ENCODE peak calls at places on chromosomes 13 and 19, in nine cellular contexts. M is psoas muscle; G is breast epithelium; Z is RWPE2; P is PC-9; N is astrocyte; E is foreskin fibroblast; I is naive thymus-derived CD4-positive, alpha-beta T cell; J is kidney. C is an unnamed sample.

GRCh38 chr13:44934724-44935123 is 54.5 kb downstream of the NUFIP1 start:
- DNase-seq in M (no peak), G (no peak), Z (no peak), P (peak; percentile 70), N (peak; percentile 86), E (peak; percentile 46), I (no peak), J (no peak), C (peak; percentile 45)

GRCh38 chr13:45728759-45729158 is 26.6 kb downstream of the CBY2 start:
- DNase-seq in M (no peak), G (no peak), Z (no peak), P (no peak), N (no peak), E (no peak), I (no peak), J (no peak), C (no peak)

GRCh38 chr13:46354143-46355087 is 32.6 kb downstream of the RUBCNL start:
- DNase-seq in M (no peak), G (no peak), Z (no peak), P (peak; percentile 75), N (peak; percentile 97), E (peak; percentile 84), I (no peak), J (no peak), C (peak; percentile 94)

GRCh38 chr13:45501175-45501526 is 36.4 kb downstream of the COG3 start:
- DNase-seq in M (no peak), G (no peak), Z (no peak), P (no peak), N (no peak), E (no peak), I (no peak), J (no peak), C (no peak)

GRCh38 chr19:40612831-40613668 is 11.9 kb downstream of the LTBP4 start:
- DNase-seq in M (no peak), G (no peak), Z (peak; percentile 75), P (peak; percentile 56), N (no peak), E (no peak), I (peak; percentile 61), J (peak; percentile 88), C (no peak)

GRCh38 chr19:2329528-2329927 is 1.0 kb downstream of the SPPL2B start:
- DNase-seq in M (no peak), G (no peak), Z (no peak), P (no peak), N (no peak), E (no peak), I (no peak), J (peak; percentile 57), C (no peak)

GRCh38 chr13:33270906-33271538 is 14.5 kb downstream of the STARD13 start:
- DNase-seq in M (no peak), G (no peak), Z (no peak), P (peak; percentile 40), N (no peak), E (no peak), I (no peak), J (no peak), C (no peak)

GRCh38 chr19:16197188-16197621 is 506 bp upstream of the AP1M1 start:
- DNase-seq in M (no peak), G (no peak), Z (no peak), P (peak; percentile 92), N (peak; percentile 86), E (peak; percentile 94), I (no peak), J (no peak), C (peak; percentile 86)

GRCh38 chr13:95533545-95534135 is 18.9 kb upstream of the CLDN10 start:
- DNase-seq in M (no peak), G (no peak), Z (no peak), P (no peak), N (no peak), E (no peak), I (no peak), J (peak; percentile 69), C (no peak)

GRCh38 chr19:18735752-18736151 is 52.3 kb downstream of the CRTC1 start:
- DNase-seq in M (no peak), G (no peak), Z (no peak), P (no peak), N (no peak), E (no peak), I (no peak), J (peak; percentile 86), C (no peak)

GRCh38 chr13:110394371-110394841 is 87.3 kb downstream of the COL4A2 start:
- DNase-seq in M (no peak), G (no peak), Z (no peak), P (peak; percentile 35), N (peak; percentile 80), E (no peak), I (no peak), J (no peak), C (no peak)

GRCh38 chr13:112998506-112999280 is 29.7 kb downstream of the MCF2L start:
- DNase-seq in M (no peak), G (no peak), Z (no peak), P (no peak), N (no peak), E (no peak), I (no peak), J (no peak), C (no peak)

GRCh38 chr19:18896421-18896841 is 473 bp upstream of the CERS1 start:
- DNase-seq in M (no peak), G (no peak), Z (no peak), P (no peak), N (no peak), E (no peak), I (no peak), J (no peak), C (no peak)

GRCh38 chr19:12789098-12789903 is 2.0 kb upstream of the JUNB start:
- DNase-seq in M (no peak), G (no peak), Z (no peak), P (peak; percentile 42), N (no peak), E (no peak), I (no peak), J (no peak), C (no peak)

GRCh38 chr19:45451181-45451849 is 16.5 kb upstream of the FOSB start:
- DNase-seq in M (peak; percentile 29), G (no peak), Z (no peak), P (peak; percentile 57), N (peak; percentile 92), E (peak; percentile 43), I (peak; percentile 78), J (no peak), C (no peak)

GRCh38 chr19:17688853-17689595 is 870 bp upstream of the UNC13A start:
- DNase-seq in M (no peak), G (no peak), Z (no peak), P (no peak), N (no peak), E (no peak), I (no peak), J (no peak), C (no peak)
- H3K4me3 ChIP-seq in M (no peak overlapping the region), G (no peak overlapping the region), Z (no peak overlapping the region), P (no peak overlapping the region), N (no peak overlapping the region), E (no peak overlapping the region), I (no peak overlapping the region), J (no peak overlapping the region), C (no peak overlapping the region)

GRCh38 chr19:58439576-58440554 is at the start of gene ZNF132:
- DNase-seq in M (peak; percentile 96), G (peak; percentile 92), Z (peak; percentile 98), P (peak; percentile 66), N (peak; percentile 100), E (peak; percentile 100), I (peak; percentile 98), J (peak; percentile 99), C (peak; percentile 99)

GRCh38 chr19:58428617-58429016 is 11.3 kb downstream of the ZNF132 start:
- DNase-seq in M (no peak), G (no peak), Z (no peak), P (no peak), N (no peak), E (no peak), I (no peak), J (no peak), C (no peak)

GRCh38 chr19:58429745-58430144 is 10.2 kb downstream of the ZNF132 start:
- DNase-seq in M (no peak), G (no peak), Z (no peak), P (no peak), N (no peak), E (peak; percentile 57), I (no peak), J (no peak), C (no peak)

DNA sequence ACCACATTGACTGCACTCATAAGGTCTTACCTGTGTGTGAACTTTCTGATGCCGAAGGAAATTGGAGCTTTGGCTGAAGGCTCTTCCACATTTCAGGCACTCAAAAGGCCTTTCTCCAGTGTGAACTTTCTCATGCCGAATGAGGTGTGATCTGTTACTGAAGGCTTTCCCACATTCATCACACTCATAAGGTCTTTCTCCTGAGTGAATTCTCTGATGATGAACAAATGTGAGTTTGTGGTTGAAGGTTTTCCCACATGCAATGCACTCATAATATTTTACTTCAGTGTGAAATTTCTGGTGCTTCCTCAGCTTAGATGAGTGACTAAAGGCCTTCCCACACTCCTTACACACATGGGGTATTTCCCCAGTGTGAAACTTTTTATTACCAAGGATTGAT is 5.7 kb downstream of the ZNF132 start:
- DNase-seq in M (no peak), G (no peak), Z (no peak), P (no peak), N (peak; percentile 47), E (no peak), I (no peak), J (no peak), C (no peak)
- H3K4me3 ChIP-seq in M (no peak overlapping the region), G (peak overlapping the region; percentile 29), Z (no peak overlapping the region), P (no peak overlapping the region), N (no peak overlapping the region), E (no peak overlapping the region), I (no peak overlapping the region), J (no peak overlapping the region), C (no peak overlapping the region)

GRCh38 chr13:41133951-41134350 is 1.3 kb upstream of the KBTBD6 start:
- DNase-seq in M (no peak), G (no peak), Z (no peak), P (no peak), N (no peak), E (no peak), I (no peak), J (no peak), C (no peak)
- H3K4me3 ChIP-seq in M (no peak overlapping the region), G (no peak overlapping the region), Z (no peak overlapping the region), P (peak overlapping the region; percentile 59), N (no peak overlapping the region), E (no peak overlapping the region), I (no peak overlapping the region), J (no peak overlapping the region), C (no peak overlapping the region)

GRCh38 chr19:51417807-51418152 is 338 bp upstream of the SIGLEC10 start:
- DNase-seq in M (no peak), G (no peak), Z (no peak), P (no peak), N (no peak), E (no peak), I (no peak), J (peak; percentile 3), C (no peak)

GRCh38 chr19:51418707-51419106 is 1.3 kb upstream of the SIGLEC10 start:
- DNase-seq in M (no peak), G (no peak), Z (no peak), P (no peak), N (no peak), E (no peak), I (no peak), J (no peak), C (no peak)

GRCh38 chr19:51421229-51422052 is 4.0 kb upstream of the SIGLEC10 start:
- DNase-seq in M (no peak), G (no peak), Z (no peak), P (no peak), N (no peak), E (no peak), I (no peak), J (no peak), C (no peak)

GRCh38 chr19:51417107-51417806 is at the start of gene SIGLEC10:
- DNase-seq in M (peak; percentile 40), G (no peak), Z (no peak), P (no peak), N (no peak), E (no peak), I (no peak), J (peak; percentile 80), C (no peak)

GRCh38 chr19:51422053-51422448 is 4.6 kb upstream of the SIGLEC10 start:
- DNase-seq in M (peak; percentile 71), G (peak; percentile 86), Z (no peak), P (peak; percentile 56), N (peak; percentile 12), E (peak; percentile 38), I (peak; percentile 68), J (peak; percentile 91), C (peak; percentile 13)
- H3K4me3 ChIP-seq in M (no peak overlapping the region), G (no peak overlapping the region), Z (no peak overlapping the region), P (no peak overlapping the region), N (no peak overlapping the region), E (no peak overlapping the region), I (no peak overlapping the region), J (no peak overlapping the region), C (no peak overlapping the region)